ENCODE peak calls at places on chromosomes 12 and 14, in four cellular contexts. Z is neural progenitor cell; H is CD8-positive, alpha-beta T cell; F is A673. L is an unnamed sample.

GRCh38 chr12:46354799-46355194 is 17.8 kb downstream of the SLC38A2 start:
- DNase-seq in Z (no peak), H (no peak), F (no peak), L (no peak)

GRCh38 chr12:4269279-4269991 is 4.1 kb upstream of the CCND2 start:
- DNase-seq in Z (peak), H (peak), F (peak), L (peak)

GRCh38 chr12:114311966-114312365 is 94.0 kb downstream of the TBX5 start:
- DNase-seq in Z (no peak), H (no peak), F (no peak), L (no peak)

GRCh38 chr12:50055831-50056628 is 1.4 kb upstream of the ASIC1 start:
- DNase-seq in Z (peak), H (peak), F (peak), L (peak)

GRCh38 chr14:85531141-85531593 is 1.2 kb downstream of the FLRT2 start:
- DNase-seq in Z (peak), H (no peak), F (peak), L (peak)

GRCh38 chr12:107929436-107929835 is 154.9 kb downstream of the ASCL4 start:
- DNase-seq in Z (peak), H (no peak), F (peak), L (peak)

GRCh38 chr12:104290855-104291254 is 12.7 kb upstream of the EID3 start:
- DNase-seq in Z (no peak), H (no peak), F (no peak), L (no peak)

GRCh38 chr14:73743431-73743931 is 29.3 kb upstream of the PNMA1 start:
- DNase-seq in Z (no peak), H (no peak), F (no peak), L (no peak)

GRCh38 chr14:63857467-63858030 is 4.7 kb downstream of the SYNE2 start:
- DNase-seq in Z (no peak), H (peak), F (no peak), L (no peak)

GRCh38 chr14:61512508-61512907 is 182.8 kb upstream of the HIF1A start:
- DNase-seq in Z (no peak), H (no peak), F (no peak), L (no peak)

GRCh38 chr12:104115587-104115975 is 22.4 kb downstream of the NFYB start:
- DNase-seq in Z (no peak), H (no peak), F (no peak), L (no peak)

GRCh38 chr12:15688838-15689237 is 100.3 kb downstream of the EPS8 start:
- DNase-seq in Z (peak), H (no peak), F (no peak), L (no peak)

GRCh38 chr12:113075137-113075683 is 18.7 kb downstream of the DTX1 start:
- DNase-seq in Z (no peak), H (no peak), F (no peak), L (no peak)

GRCh38 chr14:23307687-23308644 is 1.3 kb downstream of the BCL2L2 start:
- DNase-seq in Z (no peak), H (no peak), F (no peak), L (no peak)

GRCh38 chr14:70152704-70153103 is 36.0 kb downstream of the SLC8A3 start:
- DNase-seq in Z (peak), H (no peak), F (no peak), L (peak)

GRCh38 chr14:31992051-31992450 is 85.1 kb upstream of the ARHGAP5 start:
- DNase-seq in Z (no peak), H (no peak), F (no peak), L (no peak)

GRCh38 chr12:27607611-27608010 is 83.6 kb downstream of the PPFIBP1 start:
- DNase-seq in Z (no peak), H (no peak), F (no peak), L (no peak)

GRCh38 chr12:107761502-107761904 is 566 bp upstream of the PRDM4 start:
- DNase-seq in Z (peak), H (no peak), F (peak), L (no peak)

GRCh38 chr12:119938049-119938667 is 50.9 kb upstream of the BICDL1 start:
- DNase-seq in Z (peak), H (peak), F (peak), L (peak)

GRCh38 chr12:124740691-124741137 is 123.0 kb downstream of the SCARB1 start:
- DNase-seq in Z (no peak), H (no peak), F (no peak), L (peak)
- TF ChIP-seq CTCF in Z (no peak), H (no peak), F (no peak), L (peak)

DNA sequence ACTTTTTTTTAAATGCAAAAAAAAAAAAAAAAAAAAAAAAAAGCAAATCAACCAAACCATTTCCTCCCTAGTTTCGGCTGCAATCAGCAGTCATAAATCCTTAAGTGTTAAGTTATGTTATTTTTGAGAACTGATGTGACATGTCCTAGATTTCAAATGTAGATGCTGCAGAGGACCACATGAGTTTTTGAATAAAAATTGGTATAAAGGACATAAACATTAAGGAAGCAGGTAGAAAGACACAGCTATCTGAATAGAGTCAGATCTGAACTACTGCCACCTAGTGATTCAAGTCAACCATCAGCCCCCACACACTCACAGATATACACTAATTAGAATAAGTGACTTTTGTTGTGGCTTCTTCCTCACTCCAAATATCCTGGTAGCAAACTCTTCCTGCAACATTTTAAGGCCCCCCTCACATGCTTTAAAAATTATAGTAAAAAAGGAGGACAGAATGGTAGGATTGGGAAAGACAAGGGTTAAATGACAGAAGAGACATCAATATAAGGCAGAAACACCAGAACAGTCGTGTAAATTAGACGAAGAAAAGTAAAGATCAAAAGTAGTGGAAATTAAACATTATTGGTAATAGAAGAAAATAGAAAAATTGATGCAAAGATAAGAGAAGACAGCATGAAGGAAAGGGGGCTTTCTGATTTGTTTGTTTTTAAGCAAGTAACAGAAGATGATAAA is 394.5 kb upstream of the ATP2B1 start:
- DNase-seq in Z (peak), H (no peak), F (peak), L (peak)
- TF ChIP-seq CTCF in Z (peak), H (peak), F (peak), L (peak)

DNA sequence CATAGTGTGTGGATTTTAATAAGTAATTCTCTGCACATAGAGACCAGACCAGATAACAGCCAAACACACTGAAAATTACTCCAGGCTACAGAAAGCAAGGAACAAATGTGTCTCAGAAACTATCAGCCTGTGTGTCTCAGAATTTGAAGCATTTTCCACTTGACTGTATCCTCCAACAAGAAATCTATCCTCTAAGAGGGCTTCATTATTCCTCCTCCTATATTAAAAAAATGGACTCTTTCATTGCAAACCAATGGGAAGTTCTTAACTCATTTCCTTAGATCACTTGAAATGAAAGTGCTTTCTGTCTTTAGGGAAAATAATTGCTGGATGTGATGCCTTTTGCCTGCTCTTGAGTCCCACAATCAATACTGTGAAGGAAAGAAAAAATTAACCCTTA is 2.3 kb downstream of the ST8SIA1 start:
- DNase-seq in Z (no peak), H (no peak), F (no peak), L (no peak)
- TF ChIP-seq CTCF in Z (no peak), H (no peak), F (no peak), L (no peak)

DNA sequence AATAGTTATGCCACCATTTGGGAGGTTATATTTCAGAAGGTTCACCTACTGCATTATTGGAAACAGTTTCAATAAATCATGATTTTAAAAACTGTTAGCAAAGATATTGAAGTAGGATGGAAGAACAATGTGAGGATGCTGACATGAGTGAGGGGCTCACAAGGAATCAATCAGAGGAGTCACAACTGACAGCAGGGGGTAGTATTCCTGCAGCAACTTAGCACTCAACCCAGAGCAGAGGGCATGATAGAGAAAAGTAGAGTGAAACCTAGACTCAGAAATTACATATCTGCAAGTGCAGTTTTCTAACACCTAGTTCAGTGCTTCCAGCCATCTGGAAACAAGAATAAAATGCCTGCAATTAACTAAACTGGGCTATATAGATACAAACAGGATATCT is 772.5 kb upstream of the USP15 start:
- DNase-seq in Z (peak), H (no peak), F (no peak), L (no peak)
- TF ChIP-seq CTCF in Z (peak), H (no peak), F (no peak), L (no peak)

GRCh38 chr12:65670775-65671174 is 153.5 kb upstream of the HMGA2 start:
- DNase-seq in Z (no peak), H (no peak), F (no peak), L (no peak)

GRCh38 chr12:65672441-65672840 is 151.8 kb upstream of the HMGA2 start:
- DNase-seq in Z (no peak), H (no peak), F (no peak), L (no peak)

GRCh38 chr12:65673291-65673690 is 151.0 kb upstream of the HMGA2 start:
- DNase-seq in Z (no peak), H (no peak), F (no peak), L (no peak)

GRCh38 chr12:65675141-65675621 is 149.1 kb upstream of the HMGA2 start:
- DNase-seq in Z (no peak), H (no peak), F (no peak), L (no peak)

GRCh38 chr12:65673732-65674131 is 150.6 kb upstream of the HMGA2 start:
- DNase-seq in Z (no peak), H (no peak), F (peak), L (no peak)
- TF ChIP-seq CTCF in Z (no peak), H (no peak), F (peak), L (no peak)